ENCODE peak calls at places on chromosome 19, in eight cellular contexts. G, R, M, O, L, D, H and Z are unnamed samples.

GRCh38 chr19:36025541-36025940 is 7.1 kb downstream of the CLIP3 start:
- DNase-seq in H (no peak), G (no peak), M (no peak), R (no peak), L (no peak), D (no peak), O (no peak), Z (no peak)

GRCh38 chr19:55432355-55432959 is 10.6 kb downstream of the SHISA7 start:
- DNase-seq in D (no peak), G (no peak), H (no peak), L (no peak), M (no peak), O (no peak), R (no peak), Z (no peak)

GRCh38 chr19:34678085-34678412 is 571 bp downstream of the ZNF302 start:
- DNase-seq in H (no peak), O (no peak), M (no peak), R (no peak), G (no peak), L (no peak), D (no peak), Z (no peak)

GRCh38 chr19:1758959-1759903 is 5.9 kb downstream of the ONECUT3 start:
- DNase-seq in L (no peak), O (no peak), G (no peak), M (no peak), D (no peak), R (no peak), H (no peak), Z (no peak)

GRCh38 chr19:21569497-21569870 is 64.1 kb downstream of the ZNF429 start:
- DNase-seq in D (peak), R (no peak), L (peak), H (no peak), G (no peak), O (no peak), M (no peak), Z (no peak)

GRCh38 chr19:33248954-33249613 is 23.4 kb upstream of the SLC7A10 start:
- DNase-seq in O (no peak), H (no peak), M (no peak), D (no peak), L (no peak), G (no peak), R (peak), Z (no peak)

GRCh38 chr19:4521170-4521887 is 3.0 kb upstream of the PLIN4 start:
- DNase-seq in R (no peak), M (no peak), L (peak), H (no peak), D (no peak), G (no peak), O (no peak), Z (no peak)

GRCh38 chr19:38228491-38229439 is 4.7 kb upstream of the DPF1 start:
- DNase-seq in M (no peak), G (no peak), R (peak), O (no peak), H (no peak), D (no peak), L (no peak), Z (peak)

GRCh38 chr19:40365613-40366401 is 17.3 kb downstream of the PLD3 start:
- DNase-seq in M (peak), R (no peak), O (peak), L (peak), H (peak), D (peak), G (no peak), Z (peak)

GRCh38 chr19:14347999-14348889 is 33.0 kb upstream of the ADGRE5 start:
- DNase-seq in M (peak), L (peak), D (peak), G (peak), R (peak), O (peak), H (peak), Z (peak)

GRCh38 chr19:20612711-20613316 is 47.2 kb upstream of the ZNF737 start:
- DNase-seq in L (no peak), H (no peak), D (no peak), G (no peak), R (peak), M (no peak), O (no peak), Z (no peak)

GRCh38 chr19:30223866-30224688 is 148.1 kb upstream of the ZNF536 start:
- DNase-seq in R (no peak), G (no peak), M (no peak), H (no peak), D (no peak), O (no peak), L (no peak), Z (no peak)

GRCh38 chr19:33403221-33403972 is 29.9 kb downstream of the CEBPG start:
- DNase-seq in L (no peak), O (no peak), M (no peak), R (no peak), D (no peak), G (no peak), H (no peak), Z (no peak)

GRCh38 chr19:13072206-13072898 is 30.3 kb downstream of the LYL1 start:
- DNase-seq in H (no peak), R (no peak), O (no peak), D (no peak), L (no peak), G (no peak), M (no peak), Z (no peak)

GRCh38 chr19:15252398-15253018 is 20.3 kb upstream of the EPHX3 start:
- DNase-seq in G (no peak), O (no peak), R (no peak), M (no peak), L (peak), D (no peak), H (no peak), Z (peak)

GRCh38 chr19:50909240-50910070 is 1.7 kb downstream of the KLK4 start:
- DNase-seq in M (peak), G (no peak), D (no peak), O (no peak), L (peak), H (no peak), R (peak), Z (peak)

GRCh38 chr19:18761531-18762110 is 29.5 kb downstream of the COMP start:
- DNase-seq in R (no peak), G (no peak), D (no peak), O (no peak), H (no peak), M (no peak), L (no peak), Z (no peak)

GRCh38 chr19:18478545-18479311 is 40.8 kb upstream of the ISYNA1 start:
- DNase-seq in L (peak), D (peak), H (peak), R (peak), O (peak), G (peak), M (no peak), Z (no peak)

GRCh38 chr19:5107432-5108122 is 138.7 kb downstream of the KDM4B start:
- DNase-seq in L (no peak), M (no peak), H (no peak), O (no peak), G (no peak), R (no peak), D (no peak), Z (no peak)

GRCh38 chr19:55083004-55083850 is 7.6 kb downstream of the EPS8L1 start:
- DNase-seq in H (no peak), L (no peak), D (no peak), G (no peak), M (no peak), O (no peak), R (no peak), Z (no peak)

GRCh38 chr19:38842439-38843174 is 7.2 kb downstream of the HNRNPL start:
- DNase-seq in D (peak), M (no peak), G (peak), O (no peak), H (no peak), L (no peak), R (no peak), Z (no peak)

GRCh38 chr19:34336781-34337271 is 28.2 kb upstream of the GPI start:
- DNase-seq in L (peak), H (peak), O (no peak), M (no peak), D (peak), R (peak), G (peak), Z (peak)

GRCh38 chr19:50819636-50820035 is 4.0 kb downstream of the KLK1 start:
- DNase-seq in R (no peak), D (no peak), L (no peak), M (no peak), G (no peak), H (no peak), O (no peak), Z (no peak)

GRCh38 chr19:5352229-5352763 is 11.7 kb upstream of the PTPRS start:
- DNase-seq in G (no peak), O (no peak), D (no peak), R (peak), M (no peak), L (no peak), H (no peak), Z (no peak)

GRCh38 chr19:56900573-56901097 is 60.1 kb upstream of the PEG3 start:
- DNase-seq in H (no peak), R (peak), D (no peak), O (no peak), M (no peak), L (no peak), G (no peak), Z (no peak)

GRCh38 chr19:27906081-27906480 is 1306.9 kb downstream of the UQCRFS1 start:
- DNase-seq in L (no peak), G (no peak), O (no peak), R (no peak), H (no peak), M (no peak), D (no peak), Z (no peak)

GRCh38 chr19:55383789-55384575 is at the start of gene TMEM238:
- DNase-seq in D (peak), O (no peak), M (peak), H (peak), L (peak), G (peak), R (peak), Z (no peak)

GRCh38 chr19:13692096-13692495 is 72.2 kb upstream of the MRI1 start:
- DNase-seq in G (no peak), L (peak), O (no peak), H (no peak), D (no peak), M (no peak), R (no peak), Z (no peak)

GRCh38 chr19:6108721-6109633 is 1.3 kb downstream of the RFX2 start:
- DNase-seq in D (peak), G (peak), R (peak), M (no peak), L (peak), H (peak), O (peak), Z (peak)

GRCh38 chr19:44611812-44612295 is 1.5 kb upstream of the IGSF23 start:
- DNase-seq in R (no peak), L (no peak), O (no peak), H (no peak), G (no peak), M (no peak), D (no peak), Z (no peak)

GRCh38 chr19:19594371-19594770 is 24.1 kb downstream of the PBX4 start:
- DNase-seq in R (no peak), H (no peak), G (no peak), D (no peak), O (no peak), L (no peak), M (no peak), Z (no peak)

GRCh38 chr19:49930483-49931011 is 1.2 kb upstream of the NUP62 start:
- DNase-seq in G (no peak), D (no peak), H (peak), M (no peak), L (peak), O (no peak), R (peak), Z (no peak)

GRCh38 chr19:18675779-18676178 is 7.7 kb upstream of the CRTC1 start:
- DNase-seq in O (no peak), L (peak), M (no peak), H (no peak), D (no peak), G (no peak), R (no peak), Z (no peak)

GRCh38 chr19:12985049-12985776 is 10.1 kb upstream of the NFIX start:
- DNase-seq in H (peak), D (no peak), G (no peak), O (no peak), L (peak), M (no peak), R (peak), Z (no peak)

GRCh38 chr19:3977242-3978143 is 6.6 kb upstream of the DAPK3 start:
- DNase-seq in O (no peak), H (peak), G (no peak), M (no peak), R (no peak), D (no peak), L (no peak), Z (no peak)

GRCh38 chr19:54684537-54684936 is 21.8 kb downstream of the LILRB4 start:
- DNase-seq in D (no peak), R (peak), M (no peak), G (no peak), O (no peak), L (peak), H (peak), Z (no peak)

GRCh38 chr19:18502633-18503294 is 19.1 kb downstream of the ELL start:
- DNase-seq in L (no peak), M (no peak), H (no peak), G (no peak), O (no peak), R (no peak), D (no peak), Z (no peak)